ENCODE peak calls at places on chromosome 14, in ten cellular contexts. F is fibroblast of the aortic adventitia, I is cardiac fibroblast, V is brain microvascular endothelial cell, P is heart right ventricle, T is prostate gland, D is stomach, K is fibroblast of pulmonary artery, J is foreskin fibroblast, C is H7. R is an unnamed sample.
A peak's percentile ranks its signal among the peaks of the same experiment; 100 is the strongest.

GRCh38 chr14:33642641-33643342 is 308.1 kb downstream of the EGLN3 start:
- DNase-seq in F (peak; percentile 51), I (peak; percentile 6), V (no peak), P (no peak), T (no peak), D (no peak), K (no peak), J (no peak), C (no peak), R (no peak)

GRCh38 chr14:99809864-99810854 is 16.9 kb downstream of the EML1 start:
- DNase-seq in F (no peak), I (no peak), V (no peak), P (no peak), T (no peak), D (peak; percentile 39), K (no peak), J (no peak), C (peak; percentile 44), R (peak; percentile 27)

GRCh38 chr14:93343266-93343665 is 3.7 kb upstream of the COX8C start:
- DNase-seq in F (no peak), I (no peak), V (no peak), P (no peak), T (no peak), D (no peak), K (no peak), J (no peak), C (no peak), R (peak; percentile 87)

GRCh38 chr14:79629891-79630560 is 581.3 kb downstream of the DIO2 start:
- DNase-seq in F (no peak), I (peak; percentile 3), V (no peak), P (no peak), T (no peak), D (no peak), K (peak; percentile 7), J (no peak), C (no peak), R (no peak)

GRCh38 chr14:50831704-50832130 is 755 bp upstream of the NIN start:
- DNase-seq in F (no peak), I (peak; percentile 9), V (no peak), P (peak; percentile 14), T (no peak), D (no peak), K (no peak), J (peak; percentile 41), C (no peak), R (no peak)

GRCh38 chr14:37436519-37436918 is 158.5 kb downstream of the FOXA1 start:
- DNase-seq in F (no peak), I (no peak), V (no peak), P (no peak), T (peak; percentile 76), D (no peak), K (no peak), J (no peak), C (no peak), R (no peak)

GRCh38 chr14:32087173-32087861 is 10.2 kb downstream of the ARHGAP5 start:
- DNase-seq in F (peak; percentile 33), I (no peak), V (peak; percentile 49), P (no peak), T (no peak), D (no peak), K (peak; percentile 53), J (peak; percentile 26), C (peak; percentile 18), R (peak; percentile 31)

GRCh38 chr14:74913986-74914573 is 9.0 kb downstream of the RPS6KL1 start:
- DNase-seq in F (peak; percentile 87), I (peak; percentile 86), V (peak; percentile 62), P (peak; percentile 82), T (peak; percentile 68), D (peak; percentile 65), K (peak; percentile 85), J (peak; percentile 90), C (peak; percentile 85), R (peak; percentile 61)

GRCh38 chr14:50846171-50846880 is 15.4 kb upstream of the NIN start:
- DNase-seq in F (peak; percentile 67), I (peak; percentile 63), V (peak; percentile 86), P (no peak), T (no peak), D (no peak), K (peak; percentile 72), J (peak; percentile 74), C (no peak), R (no peak)

GRCh38 chr14:31047503-31047902 is 21.3 kb upstream of the STRN3 start:
- DNase-seq in F (no peak), I (no peak), V (no peak), P (no peak), T (no peak), D (no peak), K (no peak), J (no peak), C (no peak), R (no peak)

GRCh38 chr14:61742383-61742782 is 19.8 kb upstream of the SNAPC1 start:
- DNase-seq in F (no peak), I (no peak), V (no peak), P (no peak), T (no peak), D (no peak), K (no peak), J (no peak), C (no peak), R (no peak)

GRCh38 chr14:72665259-72665658 is 228.6 kb downstream of the DPF3 start:
- DNase-seq in F (peak; percentile 99), I (peak; percentile 86), V (peak; percentile 97), P (no peak), T (no peak), D (no peak), K (peak; percentile 97), J (peak; percentile 97), C (no peak), R (no peak)

GRCh38 chr14:36834293-36834692 is 172.6 kb downstream of the PAX9 start:
- DNase-seq in F (no peak), I (no peak), V (no peak), P (no peak), T (no peak), D (no peak), K (no peak), J (no peak), C (no peak), R (peak; percentile 5)

GRCh38 chr14:77738559-77739250 is 22.3 kb downstream of the SNW1 start:
- DNase-seq in F (peak; percentile 73), I (peak; percentile 54), V (peak; percentile 40), P (peak; percentile 36), T (no peak), D (peak; percentile 43), K (peak; percentile 79), J (peak; percentile 12), C (no peak), R (no peak)

GRCh38 chr14:52241102-52241793 is 26.2 kb upstream of the PTGDR start:
- DNase-seq in F (peak; percentile 88), I (peak; percentile 75), V (peak; percentile 65), P (no peak), T (no peak), D (no peak), K (peak; percentile 88), J (peak; percentile 92), C (no peak), R (no peak)

GRCh38 chr14:52240623-52241022 is 26.9 kb upstream of the PTGDR start:
- DNase-seq in F (peak; percentile 23), I (no peak), V (no peak), P (no peak), T (no peak), D (no peak), K (no peak), J (peak; percentile 34), C (no peak), R (no peak)

GRCh38 chr14:52244328-52244727 is 23.2 kb upstream of the PTGDR start:
- DNase-seq in F (no peak), I (no peak), V (no peak), P (no peak), T (no peak), D (no peak), K (no peak), J (no peak), C (no peak), R (no peak)

GRCh38 chr14:52248057-52248456 is 19.4 kb upstream of the PTGDR start:
- DNase-seq in F (no peak), I (no peak), V (no peak), P (no peak), T (no peak), D (no peak), K (no peak), J (no peak), C (no peak), R (no peak)

DNA sequence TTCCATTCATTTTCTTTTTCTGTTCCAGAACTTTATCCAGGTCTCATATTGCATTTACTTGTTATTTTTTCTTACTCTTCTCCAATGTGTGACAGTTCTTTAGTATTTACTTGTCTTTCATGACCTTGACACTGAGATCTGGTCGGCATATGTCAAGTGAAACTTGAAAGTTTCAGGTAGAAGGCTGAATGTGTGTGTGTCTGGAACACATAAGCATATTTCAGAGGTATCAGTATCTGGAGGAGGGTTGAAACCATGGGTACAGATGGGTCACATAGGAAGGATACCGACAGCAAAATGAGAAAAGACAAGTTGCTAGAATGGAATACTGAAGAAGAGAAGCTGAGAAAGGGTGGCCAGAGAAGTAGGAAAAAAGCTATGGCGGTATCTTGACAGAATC is 22.5 kb upstream of the PTGDR start:
- DNase-seq in F (no peak), I (no peak), V (no peak), P (no peak), T (no peak), D (no peak), K (no peak), J (no peak), C (no peak), R (no peak)
- H3K4me3 ChIP-seq in F (no peak overlapping the region), I (no peak overlapping the region), V (no peak overlapping the region), P (no peak overlapping the region), T (no peak overlapping the region), D (no peak overlapping the region), K (no peak overlapping the region), J (no peak overlapping the region), C (no peak overlapping the region), R (no peak overlapping the region)

DNA sequence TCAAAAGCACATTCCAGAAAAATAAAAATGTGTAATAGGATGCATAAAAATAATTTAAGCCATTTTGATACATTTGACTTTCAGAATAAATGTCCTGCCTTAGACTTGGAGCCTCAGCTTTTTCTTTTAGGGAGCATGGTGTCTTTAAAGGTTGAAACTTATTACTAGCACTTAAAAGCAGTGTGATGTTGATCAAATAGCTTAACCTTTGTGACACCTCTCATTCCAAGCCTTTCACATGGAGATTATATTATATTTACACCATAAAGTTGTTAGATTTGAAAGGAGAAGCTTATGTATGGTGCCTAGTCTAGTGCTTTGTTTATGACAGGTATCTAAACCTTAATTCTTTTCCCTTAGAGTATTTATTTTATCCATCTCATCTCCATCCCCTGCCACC is 61.9 kb downstream of the KTN1 start:
- DNase-seq in F (no peak), I (no peak), V (no peak), P (no peak), T (no peak), D (no peak), K (no peak), J (no peak), C (peak; percentile 1), R (no peak)
- H3K4me3 ChIP-seq in F (no peak overlapping the region), I (no peak overlapping the region), V (no peak overlapping the region), P (no peak overlapping the region), T (no peak overlapping the region), D (no peak overlapping the region), K (no peak overlapping the region), J (no peak overlapping the region), C (no peak overlapping the region), R (no peak overlapping the region)

GRCh38 chr14:21382095-21382494 is 1.7 kb downstream of the SUPT16H start:
- DNase-seq in F (peak; percentile 21), I (no peak), V (no peak), P (no peak), T (no peak), D (no peak), K (no peak), J (no peak), C (no peak), R (no peak)
- H3K4me3 ChIP-seq in F (peak overlapping the region; percentile 32), I (no peak overlapping the region), V (peak overlapping the region; percentile 93), P (no peak overlapping the region), T (no peak overlapping the region), D (no peak overlapping the region), K (peak overlapping the region; percentile 9), J (peak overlapping the region; percentile 97), C (no peak overlapping the region), R (peak overlapping the region; percentile 67)

GRCh38 chr14:57865450-57866198 is at the start of gene SLC35F4:
- DNase-seq in F (peak; percentile 11), I (peak; percentile 4), V (no peak), P (no peak), T (no peak), D (no peak), K (peak; percentile 23), J (peak; percentile 29), C (peak; percentile 90), R (no peak)
- H3K4me3 ChIP-seq in F (peak within 1 kb of the TSS; percentile 9), I (no peak within 1 kb of the TSS), V (no peak within 1 kb of the TSS), P (peak within 1 kb of the TSS; percentile 23), T (peak within 1 kb of the TSS; percentile 16), D (peak within 1 kb of the TSS; percentile 12), K (no peak within 1 kb of the TSS), J (no peak within 1 kb of the TSS), C (peak within 1 kb of the TSS; percentile 33), R (no peak within 1 kb of the TSS)